ENCODE peak calls at places on chromosomes 1 and 21, in four cellular contexts. O, J, P and E are unnamed samples.
A peak's percentile ranks its signal among the peaks of the same experiment; 100 is the strongest.

GRCh38 chr1:18090636-18091035 is 17.0 kb upstream of the IGSF21 start:
- DNase-seq in O (no peak), J (no peak), P (peak; percentile 55), E (no peak)

GRCh38 chr1:238191161-238191560 is 300.4 kb upstream of the ZP4 start:
- DNase-seq in P (no peak), O (no peak), J (no peak), E (no peak)

GRCh38 chr21:14545906-14546480 is at the start of gene SAMSN1:
- DNase-seq in J (no peak), O (no peak), P (no peak), E (no peak)

GRCh38 chr1:244237445-244237844 is 186.4 kb downstream of the ZBTB18 start:
- DNase-seq in J (no peak), P (no peak), O (peak; percentile 27), E (peak; percentile 36)

GRCh38 chr1:78176448-78176847 is 130.7 kb downstream of the GIPC2 start:
- DNase-seq in P (no peak), O (peak; percentile 48), J (no peak), E (peak; percentile 57)

GRCh38 chr1:227944066-227944930 is 3.4 kb downstream of the WNT9A start:
- DNase-seq in P (no peak), J (no peak), O (no peak), E (no peak)

GRCh38 chr1:11629626-11630025 is 24.6 kb downstream of the FBXO2 start:
- DNase-seq in O (no peak), J (no peak), P (no peak), E (no peak)

GRCh38 chr1:54335396-54336056 is 70.7 kb downstream of the SSBP3 start:
- DNase-seq in J (peak; percentile 62), P (no peak), O (peak; percentile 87), E (peak; percentile 96)

GRCh38 chr1:38135621-38136414 is 89.2 kb upstream of the POU3F1 start:
- DNase-seq in J (no peak), P (peak; percentile 38), O (no peak), E (no peak)